ENCODE peak calls at places on chromosomes 13 and 19, in six cellular contexts. E, V, H, M, J and A are unnamed samples.

GRCh38 chr13:43425234-43425633 is 361.5 kb downstream of the ENOX1 start:
- DNase-seq in E (no peak), V (no peak), H (no peak), M (no peak), J (no peak), A (no peak)

GRCh38 chr13:50081106-50081898 is 66.1 kb downstream of the KCNRG start:
- DNase-seq in E (peak), V (peak), H (peak), M (peak), J (no peak), A (peak)

GRCh38 chr13:65378943-65379519 is 1851.1 kb downstream of the PCDH9 start:
- DNase-seq in E (no peak), V (no peak), H (no peak), M (no peak), J (no peak), A (no peak)

GRCh38 chr13:113220877-113221276 is 11.5 kb downstream of the CUL4A start:
- DNase-seq in E (no peak), V (no peak), H (no peak), M (no peak), J (no peak), A (no peak)

GRCh38 chr19:13208964-13209796 is 59.0 kb downstream of the IER2 start:
- DNase-seq in E (no peak), V (no peak), H (peak), M (no peak), J (no peak), A (no peak)

GRCh38 chr13:37198629-37199028 is 93.2 kb upstream of the CSNK1A1L start:
- DNase-seq in E (no peak), V (no peak), H (no peak), M (no peak), J (no peak), A (no peak)

GRCh38 chr13:113546571-113547247 is 37.8 kb upstream of the TFDP1 start:
- DNase-seq in E (no peak), V (no peak), H (no peak), M (no peak), J (no peak), A (no peak)

GRCh38 chr13:51849145-51850101 is 4.4 kb upstream of the TMEM272 start:
- DNase-seq in E (peak), V (peak), H (no peak), M (no peak), J (no peak), A (peak)

GRCh38 chr13:50518791-50519201 is 324.7 kb downstream of the DLEU7 start:
- DNase-seq in E (peak), V (no peak), H (no peak), M (no peak), J (no peak), A (no peak)

GRCh38 chr13:64482373-64482772 is 2747.8 kb downstream of the PCDH9 start:
- DNase-seq in E (no peak), V (no peak), H (no peak), M (no peak), J (no peak), A (no peak)

GRCh38 chr13:28624707-28625432 is 34.1 kb upstream of the POMP start:
- DNase-seq in E (no peak), V (no peak), H (no peak), M (no peak), J (no peak), A (no peak)

GRCh38 chr19:11179716-11180297 is 17.5 kb downstream of the KANK2 start:
- DNase-seq in E (no peak), V (no peak), H (peak), M (no peak), J (no peak), A (no peak)

GRCh38 chr13:95553614-95554385 is 1.3 kb downstream of the CLDN10 start:
- DNase-seq in E (peak), V (no peak), H (no peak), M (no peak), J (no peak), A (no peak)

GRCh38 chr19:34155686-34156085 is 16.6 kb upstream of the LSM14A start:
- DNase-seq in E (no peak), V (no peak), H (no peak), M (no peak), J (no peak), A (no peak)

GRCh38 chr13:49410006-49410405 is 33.9 kb downstream of the CAB39L start:
- DNase-seq in E (no peak), V (no peak), H (no peak), M (no peak), J (no peak), A (no peak)

GRCh38 chr19:33134571-33135041 is 2.7 kb downstream of the WDR88 start:
- DNase-seq in E (no peak), V (no peak), H (no peak), M (no peak), J (no peak), A (peak)

GRCh38 chr19:18340237-18340989 is at the start of gene PGPEP1:
- DNase-seq in E (peak), V (peak), H (peak), M (peak), J (no peak), A (peak)

GRCh38 chr13:50291611-50292010 is 276.4 kb downstream of the KCNRG start:
- DNase-seq in E (no peak), V (no peak), H (no peak), M (no peak), J (no peak), A (no peak)

GRCh38 chr13:88345171-88345847 is 674.1 kb downstream of the SLITRK5 start:
- DNase-seq in E (no peak), V (no peak), H (no peak), M (no peak), J (no peak), A (no peak)
- TF ChIP-seq CTCF in E (no peak), V (no peak), H (no peak), M (no peak), J (no peak), A (no peak)

GRCh38 chr19:50459638-50460037 is 16.7 kb upstream of the EMC10 start:
- DNase-seq in E (no peak), V (no peak), H (no peak), M (no peak), J (no peak), A (no peak)

GRCh38 chr19:50458396-50459066 is 17.8 kb upstream of the EMC10 start:
- DNase-seq in E (no peak), V (no peak), H (no peak), M (no peak), J (no peak), A (no peak)

GRCh38 chr19:50459067-50459456 is 17.2 kb upstream of the EMC10 start:
- DNase-seq in E (no peak), V (no peak), H (no peak), M (no peak), J (no peak), A (no peak)

GRCh38 chr19:50461066-50461875 is 15.0 kb upstream of the EMC10 start:
- DNase-seq in E (peak), V (peak), H (peak), M (peak), J (peak), A (peak)

GRCh38 chr19:50460161-50460765 is 16.0 kb upstream of the EMC10 start:
- DNase-seq in E (no peak), V (no peak), H (peak), M (no peak), J (no peak), A (no peak)
- TF ChIP-seq CTCF in E (no peak), V (no peak), H (no peak), M (no peak), J (no peak), A (no peak)

DNA sequence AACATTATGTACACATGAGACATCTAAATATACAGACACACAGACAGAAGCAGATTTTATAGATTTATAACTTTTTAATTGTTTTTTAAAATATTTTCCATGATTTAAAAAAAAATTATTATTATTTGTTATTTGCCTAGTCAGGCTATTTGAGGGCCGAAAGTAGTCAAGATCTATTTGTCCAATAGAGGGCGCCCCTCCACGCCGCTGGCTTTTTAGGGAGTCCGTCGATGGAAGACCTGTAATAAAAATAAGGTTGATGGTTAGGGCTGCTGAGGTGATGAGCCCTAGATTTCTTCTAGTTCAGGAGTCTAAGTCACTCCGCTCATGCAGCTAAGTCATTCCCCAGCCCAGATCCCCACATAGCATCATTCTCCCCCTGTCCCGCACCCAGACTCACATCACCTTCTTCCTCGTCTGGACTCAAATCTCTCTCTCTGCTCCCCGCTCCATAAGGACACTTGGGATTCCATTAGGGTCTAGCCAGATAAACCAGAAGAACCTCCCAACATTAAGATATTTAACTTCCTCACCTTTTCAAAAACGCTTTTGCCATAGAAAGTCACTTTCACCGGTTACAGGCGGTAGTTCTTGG is 33.9 kb upstream of the CEACAM21 start:
- DNase-seq in E (peak), V (peak), H (peak), M (no peak), J (no peak), A (peak)
- TF ChIP-seq CTCF in E (peak), V (peak), H (no peak), M (peak), J (peak), A (peak)

GRCh38 chr19:35931874-35932202 is 4.3 kb upstream of the LRFN3 start:
- DNase-seq in E (no peak), V (no peak), H (no peak), M (no peak), J (no peak), A (no peak)
- TF ChIP-seq CTCF in E (no peak), V (no peak), H (no peak), M (no peak), J (no peak), A (no peak)

GRCh38 chr19:51402117-51402516 is 11.7 kb upstream of the C19orf84 start:
- DNase-seq in E (no peak), V (no peak), H (no peak), M (no peak), J (no peak), A (no peak)

GRCh38 chr19:51410950-51411748 is 6.3 kb downstream of the SIGLEC10 start:
- DNase-seq in E (no peak), V (no peak), H (no peak), M (no peak), J (no peak), A (no peak)

GRCh38 chr19:51407631-51408131 is 9.8 kb downstream of the SIGLEC10 start:
- DNase-seq in E (no peak), V (no peak), H (no peak), M (no peak), J (no peak), A (peak)
- TF ChIP-seq CTCF in E (peak), V (peak), H (no peak), M (peak), J (peak), A (no peak)

DNA sequence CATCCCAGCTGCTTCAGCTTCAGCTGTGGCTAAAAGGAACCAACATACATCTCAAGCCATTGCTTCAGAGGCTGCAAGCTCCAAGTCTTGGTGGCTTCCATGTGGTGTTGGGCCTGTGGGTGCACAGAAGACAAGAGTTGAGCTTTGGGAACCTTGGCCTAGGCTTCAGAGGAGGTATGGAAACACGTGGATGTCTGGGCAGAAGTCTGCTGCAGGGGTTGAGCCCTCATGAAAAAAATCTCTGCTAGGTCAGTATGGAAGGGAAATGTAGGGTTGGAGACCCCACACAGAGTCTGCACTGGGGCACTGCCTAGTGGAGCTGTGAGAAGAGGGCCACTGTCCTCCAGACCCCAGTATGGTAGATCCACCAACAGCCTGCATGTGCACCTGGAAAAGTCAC is 279.3 kb downstream of the MZT1 start:
- DNase-seq in E (no peak), V (no peak), H (no peak), M (no peak), J (no peak), A (no peak)
- TF ChIP-seq CTCF in E (no peak), V (no peak), H (no peak), M (no peak), J (no peak), A (no peak)

DNA sequence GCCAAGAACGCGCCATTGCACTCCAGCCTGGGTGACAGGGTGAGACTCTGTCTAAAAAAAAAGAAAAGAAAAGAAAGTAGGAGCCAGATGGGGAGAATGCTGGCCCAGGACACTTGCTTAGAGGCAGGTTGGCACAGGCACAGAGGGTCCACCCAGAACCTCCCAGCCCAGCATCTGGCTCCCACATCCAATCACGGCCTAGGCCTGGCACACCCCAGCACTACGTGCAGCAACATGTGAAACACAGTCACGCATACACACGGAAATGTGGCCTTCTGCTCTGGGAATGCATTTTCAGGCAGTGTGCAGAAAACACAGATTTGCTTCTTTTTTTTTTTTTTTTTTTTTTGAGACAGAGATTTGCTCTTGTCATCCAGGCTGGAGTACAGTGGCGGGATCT is 20.9 kb upstream of the FOSB start:
- DNase-seq in E (no peak), V (no peak), H (no peak), M (no peak), J (no peak), A (no peak)
- TF ChIP-seq CTCF in E (no peak), V (no peak), H (no peak), M (no peak), J (no peak), A (no peak)

DNA sequence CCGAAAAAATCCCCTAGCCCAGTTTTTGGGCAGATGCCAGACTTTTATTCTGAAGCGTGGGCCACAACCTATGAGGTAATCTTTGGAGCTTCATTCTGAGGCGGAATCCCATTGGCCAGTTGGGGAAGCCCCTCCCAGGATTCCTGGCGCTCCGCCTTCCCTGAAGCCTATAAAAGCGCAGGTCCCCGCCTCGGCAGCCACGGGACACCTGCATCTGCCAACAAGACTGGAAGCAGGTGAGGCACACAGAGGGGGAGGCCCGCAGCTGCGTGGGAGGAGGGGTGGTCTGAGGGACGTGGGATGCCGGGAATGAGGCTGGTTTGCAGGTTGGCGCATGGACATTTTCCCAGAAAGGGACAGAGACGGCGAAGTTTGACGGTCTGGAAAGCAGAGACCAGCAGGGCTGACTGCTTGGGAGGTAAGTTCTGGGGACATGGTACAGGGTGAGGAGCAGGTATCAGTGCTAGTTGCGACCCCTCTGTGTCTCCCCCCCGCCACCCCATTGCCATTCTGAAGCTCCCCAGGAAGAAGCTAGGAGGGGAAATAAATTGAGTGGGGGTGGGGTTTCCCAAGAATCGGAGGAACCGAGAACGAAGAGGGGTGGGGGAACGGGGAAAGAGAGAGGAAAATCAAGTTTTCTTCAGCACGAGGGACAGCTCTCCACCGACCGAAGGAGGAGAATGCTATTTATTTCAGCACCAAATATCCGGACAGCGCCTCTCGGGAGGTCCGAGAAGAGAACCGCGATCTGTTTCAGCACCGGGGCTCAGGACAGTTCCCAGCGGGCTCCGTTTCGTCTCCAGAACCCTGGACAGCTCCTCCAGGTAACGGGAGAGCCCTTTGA is 22.4 kb upstream of the FEM1A start:
- DNase-seq in E (peak), V (peak), H (peak), M (peak), J (peak), A (peak)
- TF ChIP-seq CTCF in E (no peak), V (no peak), H (no peak), M (no peak), J (no peak), A (no peak)

DNA sequence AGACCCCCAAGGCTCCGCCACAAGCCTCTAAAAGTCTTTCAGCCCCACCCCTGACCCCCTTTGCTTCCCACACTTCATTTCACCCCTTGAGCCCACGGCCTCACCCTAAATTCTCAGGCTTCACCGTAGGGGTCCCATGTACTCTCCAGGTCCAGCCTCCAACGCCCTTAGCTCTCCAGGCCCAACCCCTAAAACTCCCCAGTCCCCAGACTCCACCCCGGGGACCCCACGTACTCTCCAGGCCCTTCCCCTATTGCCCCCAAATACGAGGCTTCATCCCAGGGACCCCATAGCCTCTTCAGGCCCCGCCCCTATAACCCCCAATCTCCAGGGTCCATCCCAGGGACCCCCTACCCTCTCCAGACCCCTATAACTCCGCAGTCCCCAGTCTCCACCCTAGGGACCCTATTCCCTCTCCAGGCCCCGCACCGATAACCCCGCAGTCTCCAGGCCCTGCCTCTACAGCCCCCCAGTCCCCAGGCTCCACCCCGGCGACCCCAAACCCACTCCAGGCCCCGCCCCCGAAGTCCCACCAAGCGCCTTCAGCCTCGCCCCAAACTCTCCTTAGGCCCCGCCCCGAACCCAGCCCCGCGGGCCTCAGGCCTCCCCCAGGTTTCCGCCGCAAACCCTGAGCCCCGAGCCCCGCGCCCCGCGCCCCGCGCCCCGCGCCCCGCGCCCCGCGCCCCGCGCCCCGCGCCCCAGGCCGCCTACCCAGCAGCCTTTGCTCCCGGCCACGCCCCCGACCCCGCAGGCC is 567 bp downstream of the MED16 start:
- DNase-seq in E (no peak), V (no peak), H (no peak), M (no peak), J (no peak), A (peak)
- TF ChIP-seq CTCF in E (no peak), V (no peak), H (no peak), M (no peak), J (no peak), A (no peak)